ENCODE peak calls at places on chromosomes 3 and 15, in six cellular contexts. Y is CD4-positive, alpha-beta memory T cell; C is brain microvascular endothelial cell; V is RWPE1; A is ovary; I is thoracic aorta. T is an unnamed sample.

GRCh38 chr15:89936051-89936792 is 23.5 kb upstream of the ARPIN start:
- DNase-seq in C (no peak), V (no peak), I (no peak), A (no peak), Y (peak), T (no peak)

GRCh38 chr15:66132251-66132816 is 121.2 kb downstream of the MEGF11 start:
- DNase-seq in V (no peak), C (no peak), I (no peak), Y (no peak), A (no peak), T (no peak)

GRCh38 chr3:31709005-31709404 is 176.3 kb downstream of the STT3B start:
- DNase-seq in A (no peak), Y (no peak), I (no peak), V (no peak), C (peak), T (no peak)

GRCh38 chr15:95910643-95911212 is 419.8 kb upstream of the NR2F2 start:
- DNase-seq in V (no peak), I (no peak), Y (no peak), A (no peak), C (no peak), T (no peak)

GRCh38 chr15:74383695-74384565 is 16.5 kb upstream of the CYP11A1 start:
- DNase-seq in A (no peak), I (no peak), V (peak), C (no peak), Y (no peak), T (peak)

GRCh38 chr3:143970773-143971366 is 753 bp upstream of the DIPK2A start:
- DNase-seq in V (peak), C (peak), I (no peak), Y (no peak), A (peak), T (no peak)

GRCh38 chr3:185959609-185960517 is 22.0 kb upstream of the TRA2B start:
- DNase-seq in Y (no peak), C (peak), V (peak), A (no peak), I (no peak), T (peak)

GRCh38 chr3:46861996-46862688 is 1.1 kb downstream of the MYL3 start:
- DNase-seq in C (no peak), Y (no peak), I (no peak), V (no peak), A (peak), T (no peak)

GRCh38 chr15:41843571-41843970 is 4.9 kb downstream of the PLA2G4B start:
- DNase-seq in V (no peak), I (no peak), A (no peak), Y (no peak), C (no peak), T (no peak)

GRCh38 chr3:39254806-39255449 is 24.9 kb downstream of the CX3CR1 start:
- DNase-seq in A (no peak), V (peak), Y (no peak), I (no peak), C (no peak), T (no peak)

GRCh38 chr3:166190360-166190759 is 353.1 kb upstream of the BCHE start:
- DNase-seq in V (no peak), C (no peak), Y (no peak), I (no peak), A (no peak), T (peak)

GRCh38 chr3:162270059-162270458 is 773.5 kb downstream of the OTOL1 start:
- DNase-seq in V (no peak), C (no peak), Y (no peak), A (no peak), I (no peak), T (no peak)

GRCh38 chr3:116849261-116849688 is 139.7 kb downstream of the TUSC7 start:
- DNase-seq in I (no peak), C (no peak), A (no peak), Y (no peak), V (no peak), T (no peak)

GRCh38 chr3:139267300-139268246 is 76.2 kb upstream of the MRPS22 start:
- DNase-seq in Y (no peak), C (no peak), I (no peak), V (no peak), A (no peak), T (no peak)

GRCh38 chr3:66427951-66428350 is 72.9 kb downstream of the LRIG1 start:
- DNase-seq in Y (no peak), V (no peak), C (no peak), A (no peak), I (no peak), T (no peak)

GRCh38 chr15:42511010-42511396 is 15.6 kb downstream of the SNAP23 start:
- DNase-seq in C (peak), A (no peak), V (peak), I (no peak), Y (no peak), T (no peak)

GRCh38 chr3:194489736-194490612 is 3.2 kb upstream of the ATP13A3 start:
- DNase-seq in V (no peak), Y (no peak), A (no peak), I (no peak), C (no peak), T (no peak)

GRCh38 chr3:186964629-186965028 is 34.3 kb downstream of the ST6GAL1 start:
- DNase-seq in V (no peak), I (no peak), C (no peak), Y (no peak), A (no peak), T (no peak)

GRCh38 chr3:124032351-124032880 is 40.5 kb upstream of the ROPN1 start:
- DNase-seq in Y (no peak), A (peak), C (no peak), I (no peak), V (no peak), T (no peak)

GRCh38 chr3:69368129-69368741 is 17.7 kb downstream of the FRMD4B start:
- DNase-seq in I (no peak), C (no peak), V (no peak), Y (peak), A (no peak), T (no peak)
- H3K27ac ChIP-seq in I (peak), C (no peak), V (peak), Y (no peak), A (no peak), T (peak)

DNA sequence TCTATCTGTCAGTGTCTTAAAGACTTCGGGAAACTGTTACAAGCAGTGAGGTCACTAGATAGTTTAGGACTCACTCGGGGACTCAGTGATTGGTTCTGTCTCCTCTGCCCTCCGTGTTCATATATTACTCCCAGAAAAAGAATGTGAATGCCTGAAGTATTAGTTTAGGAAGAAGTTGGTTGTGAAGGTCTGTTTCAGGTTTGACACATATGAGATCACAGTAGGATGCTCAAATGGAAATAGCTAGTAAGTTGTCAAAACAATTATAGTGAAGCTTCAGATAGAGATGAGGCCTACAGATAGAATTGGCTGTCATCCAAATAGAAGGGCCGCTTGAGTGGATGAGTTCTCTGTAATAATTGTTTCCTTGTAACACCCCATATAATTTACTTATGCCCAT is 172.6 kb downstream of the PLCL2 start:
- DNase-seq in A (no peak), V (no peak), I (no peak), Y (no peak), C (peak), T (no peak)
- H3K27ac ChIP-seq in A (no peak), V (no peak), I (no peak), Y (no peak), C (no peak), T (no peak)

DNA sequence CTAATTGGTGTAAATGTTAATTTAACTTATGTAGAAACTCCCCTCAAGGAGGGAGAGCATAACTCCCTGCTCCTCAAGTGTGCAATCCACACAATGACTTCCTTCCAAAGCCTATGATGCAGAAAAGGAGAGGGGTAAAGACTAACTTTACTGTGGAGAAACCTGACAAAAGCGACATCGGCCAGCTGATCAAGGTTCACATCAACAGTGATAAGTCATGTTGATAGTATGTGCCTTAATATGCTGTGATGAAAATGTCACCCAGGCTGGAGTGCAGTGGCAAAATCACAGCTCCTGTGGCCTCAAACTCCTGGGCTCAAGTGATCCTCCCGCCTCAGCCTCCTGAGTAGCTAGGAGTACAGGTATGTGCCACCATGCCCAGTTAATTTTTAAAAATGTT is 76.5 kb downstream of the TFDP2 start:
- DNase-seq in C (no peak), A (no peak), V (no peak), I (no peak), Y (no peak), T (no peak)
- H3K27ac ChIP-seq in C (no peak), A (no peak), V (no peak), I (no peak), Y (no peak), T (no peak)

DNA sequence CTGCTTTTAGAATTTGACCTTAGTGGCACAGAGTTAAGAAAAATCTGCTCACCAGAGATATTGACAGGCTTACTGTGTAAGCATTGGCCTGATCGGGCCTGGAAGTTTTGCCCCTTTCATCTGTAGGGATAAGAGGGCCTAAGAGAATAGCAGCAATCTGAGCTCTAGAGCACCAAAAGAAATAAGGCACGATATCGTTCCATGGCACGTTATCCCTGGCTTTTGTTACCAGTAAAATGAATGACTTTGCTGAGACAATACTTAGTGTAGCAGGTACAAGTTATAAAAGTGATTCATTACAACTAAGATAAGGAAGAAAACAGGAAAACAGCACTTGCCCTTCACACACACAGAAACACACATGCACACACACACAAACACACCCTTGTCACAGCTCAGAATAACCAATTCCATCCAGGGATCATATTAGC is 5.0 kb downstream of the THBS1 start:
- DNase-seq in C (no peak), A (no peak), Y (no peak), I (no peak), V (no peak), T (no peak)
- H3K27ac ChIP-seq in C (peak), A (peak), Y (no peak), I (no peak), V (no peak), T (peak)

T was measured in epithelial cell of prostate.